ENCODE peak calls at places on chromosomes 5 and 9, in ten cellular contexts. Q is upper lobe of right lung, I is heart left ventricle, W is stomach, J is choroid plexus epithelial cell, L is cardiac muscle cell, X is brain microvascular endothelial cell, E is IMR-90, K is ovary, G is cardiac fibroblast. O is an unnamed sample.

GRCh38 chr5:171318026-171318425 is 9.0 kb downstream of the TLX3 start:
- DNase-seq in Q (peak), I (no peak), W (no peak), J (no peak), L (no peak), X (no peak), E (no peak), K (no peak), G (no peak), O (no peak)

GRCh38 chr5:126274819-126275218 is 148.4 kb upstream of the GRAMD2B start:
- DNase-seq in Q (no peak), I (no peak), W (no peak), J (no peak), L (no peak), X (no peak), E (no peak), K (no peak), G (no peak), O (no peak)

GRCh38 chr9:87387351-87388055 is 110.2 kb upstream of the DAPK1 start:
- DNase-seq in Q (no peak), I (no peak), W (no peak), J (peak), L (no peak), X (no peak), E (no peak), K (no peak), G (no peak), O (no peak)

GRCh38 chr9:136323420-136323819 is 3.9 kb upstream of the GPSM1 start:
- DNase-seq in Q (no peak), I (no peak), W (no peak), J (no peak), L (no peak), X (no peak), E (no peak), K (no peak), G (no peak), O (no peak)

GRCh38 chr9:70480405-70480980 is 66.0 kb upstream of the KLF9 start:
- DNase-seq in Q (peak), I (peak), W (peak), J (peak), L (peak), X (peak), E (peak), K (peak), G (peak), O (peak)

GRCh38 chr9:18587988-18588387 is 114.0 kb downstream of the ADAMTSL1 start:
- DNase-seq in Q (no peak), I (no peak), W (no peak), J (peak), L (no peak), X (peak), E (peak), K (no peak), G (no peak), O (no peak)

GRCh38 chr5:174945853-174946252 is 221.5 kb downstream of the MSX2 start:
- DNase-seq in Q (no peak), I (no peak), W (no peak), J (no peak), L (no peak), X (no peak), E (no peak), K (no peak), G (no peak), O (no peak)

GRCh38 chr9:126723807-126724172 is 81.0 kb upstream of the ZBTB43 start:
- DNase-seq in Q (no peak), I (no peak), W (no peak), J (peak), L (peak), X (peak), E (no peak), K (no peak), G (no peak), O (no peak)

GRCh38 chr5:126938461-126938860 is 91.9 kb downstream of the MARCHF3 start:
- DNase-seq in Q (no peak), I (no peak), W (no peak), J (peak), L (peak), X (peak), E (peak), K (no peak), G (peak), O (peak)

GRCh38 chr9:127451681-127452480 is 571 bp downstream of the LRSAM1 start:
- DNase-seq in Q (peak), I (peak), W (peak), J (peak), L (peak), X (peak), E (peak), K (peak), G (peak), O (no peak)

GRCh38 chr5:1962619-1963355 is 80.1 kb upstream of the IRX4 start:
- DNase-seq in Q (no peak), I (no peak), W (no peak), J (no peak), L (no peak), X (no peak), E (no peak), K (no peak), G (no peak), O (no peak)

GRCh38 chr5:8869932-8870331 is 675.9 kb downstream of the SEMA5A start:
- DNase-seq in Q (no peak), I (no peak), W (no peak), J (no peak), L (no peak), X (no peak), E (no peak), K (no peak), G (no peak), O (no peak)

GRCh38 chr9:88197016-88197415 is 58.7 kb upstream of the SPATA31C2 start:
- DNase-seq in Q (no peak), I (no peak), W (no peak), J (peak), L (peak), X (peak), E (peak), K (no peak), G (peak), O (peak)

GRCh38 chr5:73306741-73307275 is 133.8 kb downstream of the TMEM174 start:
- DNase-seq in Q (no peak), I (no peak), W (no peak), J (peak), L (peak), X (no peak), E (peak), K (no peak), G (no peak), O (no peak)

GRCh38 chr5:109905906-109906305 is 216.2 kb downstream of the MAN2A1 start:
- DNase-seq in Q (no peak), I (no peak), W (no peak), J (peak), L (no peak), X (no peak), E (no peak), K (no peak), G (no peak), O (no peak)

GRCh38 chr9:68500457-68501158 is 40.1 kb downstream of the TMEM252 start:
- DNase-seq in Q (no peak), I (no peak), W (no peak), J (no peak), L (peak), X (peak), E (peak), K (no peak), G (no peak), O (no peak)

GRCh38 chr9:109098221-109098959 is 21.4 kb downstream of the TMEM245 start:
- DNase-seq in Q (no peak), I (no peak), W (no peak), J (peak), L (peak), X (peak), E (peak), K (no peak), G (peak), O (peak)

GRCh38 chr5:66671305-66671704 is 75.1 kb downstream of the MAST4 start:
- DNase-seq in Q (no peak), I (no peak), W (no peak), J (no peak), L (peak), X (no peak), E (no peak), K (no peak), G (peak), O (peak)

GRCh38 chr9:137302176-137303030 is at the start of gene NRARP:
- DNase-seq in Q (peak), I (peak), W (peak), J (peak), L (peak), X (peak), E (peak), K (peak), G (peak), O (no peak)

GRCh38 chr5:31824886-31825774 is 186.2 kb downstream of the PDZD2 start:
- DNase-seq in Q (no peak), I (peak), W (peak), J (peak), L (peak), X (peak), E (peak), K (peak), G (peak), O (peak)

GRCh38 chr9:92668746-92669526 is 995 bp downstream of the IPPK start:
- DNase-seq in Q (peak), I (peak), W (no peak), J (peak), L (peak), X (peak), E (peak), K (no peak), G (peak), O (no peak)

GRCh38 chr9:78053627-78054026 is 22.0 kb upstream of the GNAQ start:
- DNase-seq in Q (no peak), I (no peak), W (no peak), J (no peak), L (no peak), X (no peak), E (no peak), K (no peak), G (no peak), O (no peak)

GRCh38 chr9:4904322-4905134 is 80.5 kb upstream of the JAK2 start:
- DNase-seq in Q (no peak), I (no peak), W (no peak), J (peak), L (peak), X (no peak), E (peak), K (no peak), G (peak), O (peak)

GRCh38 chr5:14250094-14250777 is 107.1 kb downstream of the TRIO start:
- DNase-seq in Q (no peak), I (peak), W (no peak), J (peak), L (peak), X (peak), E (peak), K (peak), G (peak), O (peak)

GRCh38 chr5:60856059-60856458 is 12.0 kb upstream of the ELOVL7 start:
- DNase-seq in Q (no peak), I (no peak), W (no peak), J (peak), L (peak), X (no peak), E (peak), K (no peak), G (peak), O (no peak)

GRCh38 chr5:176438959-176439757 is 9.0 kb upstream of the FAF2 start:
- DNase-seq in Q (no peak), I (no peak), W (no peak), J (peak), L (peak), X (peak), E (peak), K (no peak), G (peak), O (peak)

GRCh38 chr9:88786291-88787054 is 204.8 kb upstream of the S1PR3 start:
- DNase-seq in Q (no peak), I (no peak), W (no peak), J (peak), L (peak), X (no peak), E (peak), K (no peak), G (no peak), O (no peak)

GRCh38 chr9:88782931-88783451 is 208.3 kb upstream of the S1PR3 start:
- DNase-seq in Q (no peak), I (no peak), W (no peak), J (no peak), L (no peak), X (no peak), E (peak), K (no peak), G (no peak), O (no peak)

GRCh38 chr5:15286659-15287058 is 213.3 kb upstream of the FBXL7 start:
- DNase-seq in Q (no peak), I (no peak), W (no peak), J (peak), L (peak), X (no peak), E (no peak), K (no peak), G (no peak), O (no peak)

GRCh38 chr9:113772121-113772885 is 103.8 kb upstream of the ZNF618 start:
- DNase-seq in Q (no peak), I (no peak), W (no peak), J (peak), L (peak), X (peak), E (peak), K (no peak), G (peak), O (peak)

GRCh38 chr5:2087980-2088379 is 205.3 kb upstream of the IRX4 start:
- DNase-seq in Q (no peak), I (no peak), W (no peak), J (no peak), L (no peak), X (no peak), E (no peak), K (no peak), G (no peak), O (no peak)

GRCh38 chr5:61120534-61120933 is 41.7 kb downstream of the SMIM15 start:
- DNase-seq in Q (no peak), I (no peak), W (no peak), J (peak), L (no peak), X (no peak), E (peak), K (no peak), G (no peak), O (no peak)

GRCh38 chr9:2662496-2662895 is 40.9 kb downstream of the VLDLR start:
- DNase-seq in Q (no peak), I (no peak), W (peak), J (peak), L (no peak), X (no peak), E (no peak), K (no peak), G (no peak), O (no peak)

GRCh38 chr5:6837519-6838110 is 124.4 kb downstream of the TENT4A start:
- DNase-seq in Q (no peak), I (no peak), W (no peak), J (peak), L (no peak), X (no peak), E (no peak), K (peak), G (peak), O (no peak)

GRCh38 chr5:149379177-149379761 is at the start of gene IL17B:
- DNase-seq in Q (peak), I (no peak), W (no peak), J (no peak), L (no peak), X (no peak), E (no peak), K (no peak), G (no peak), O (no peak)

DNA sequence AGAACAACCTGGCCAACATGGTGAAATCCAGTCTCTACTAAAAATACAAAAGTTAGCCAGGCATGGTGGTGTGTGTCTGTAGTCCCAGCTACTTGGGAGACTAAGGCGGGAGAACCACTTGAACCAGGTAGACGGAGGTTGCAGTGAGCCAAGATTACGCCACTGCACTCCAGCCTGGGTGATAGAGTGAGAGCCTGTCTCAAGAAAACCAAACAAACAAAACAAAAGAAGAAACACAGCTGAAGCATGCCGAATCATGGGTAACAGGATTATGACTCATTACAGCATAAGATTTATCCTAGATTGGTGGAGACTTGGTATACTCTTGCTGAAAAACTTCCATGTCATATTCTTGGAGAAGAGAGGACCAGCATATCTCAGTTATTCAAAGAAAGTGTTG is 236.7 kb upstream of the CCNH start:
- DNase-seq in Q (no peak), I (no peak), W (no peak), J (no peak), L (no peak), X (no peak), E (no peak), K (no peak), G (no peak), O (peak)
- H3K4me3 ChIP-seq in Q (no peak), I (no peak), W (no peak), J (no peak), L (no peak), X (no peak), E (no peak), K (no peak), G (no peak), O (no peak)

GRCh38 chr9:36207016-36207415 is 16.3 kb downstream of the CLTA start:
- DNase-seq in Q (no peak), I (no peak), W (no peak), J (peak), L (peak), X (peak), E (peak), K (no peak), G (no peak), O (no peak)

GRCh38 chr9:36208521-36209253 is 18.0 kb downstream of the CLTA start:
- DNase-seq in Q (no peak), I (no peak), W (no peak), J (no peak), L (peak), X (no peak), E (no peak), K (no peak), G (peak), O (no peak)

GRCh38 chr9:36210722-36211121 is 20.0 kb downstream of the CLTA start:
- DNase-seq in Q (no peak), I (no peak), W (no peak), J (no peak), L (no peak), X (no peak), E (no peak), K (no peak), G (no peak), O (no peak)

GRCh38 chr9:36207546-36208012 is 16.9 kb downstream of the CLTA start:
- DNase-seq in Q (no peak), I (no peak), W (no peak), J (peak), L (peak), X (no peak), E (peak), K (no peak), G (peak), O (no peak)

DNA sequence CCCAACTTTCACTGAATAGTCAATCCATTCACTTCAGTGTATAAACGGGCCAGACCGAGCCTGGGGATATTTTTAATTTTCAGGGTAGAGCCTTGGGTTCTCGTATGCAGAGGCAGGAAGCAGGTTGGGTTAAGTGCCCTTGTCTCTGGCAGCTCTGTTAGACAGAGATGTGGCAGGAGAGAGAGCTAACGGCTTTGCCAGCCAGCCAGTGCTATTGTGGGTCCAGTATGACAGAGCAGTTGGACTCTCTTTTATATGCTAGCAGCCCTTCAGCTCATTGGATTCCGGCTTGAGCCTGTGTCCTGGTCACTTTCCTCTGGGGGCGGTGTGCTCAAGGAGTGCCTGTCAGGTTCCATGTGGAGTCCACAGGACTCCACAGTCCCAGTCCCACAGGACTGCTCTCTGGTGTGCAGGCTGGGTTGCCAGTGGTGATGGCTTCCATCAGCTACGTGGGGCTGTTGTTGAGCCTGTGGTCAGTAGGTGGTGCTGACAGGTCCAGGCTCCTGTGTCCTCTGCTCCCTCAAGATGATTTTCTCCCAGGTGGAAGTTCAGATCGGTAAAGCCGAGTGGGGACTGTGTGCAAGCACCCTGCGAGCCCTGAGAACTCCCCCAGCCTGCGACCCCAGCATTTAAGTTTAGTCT is 14.3 kb downstream of the CLTA start:
- DNase-seq in Q (no peak), I (no peak), W (no peak), J (peak), L (peak), X (peak), E (no peak), K (no peak), G (no peak), O (no peak)
- TF ChIP-seq CTCF in Q (no peak), I (peak), W (no peak), J (peak), L (peak), X (peak), E (peak), K (no peak), G (peak), O (peak)

GRCh38 chr5:91119941-91120850 is 262.9 kb downstream of the ARRDC3 start:
- DNase-seq in Q (no peak), I (no peak), W (no peak), J (no peak), L (peak), X (no peak), E (no peak), K (peak), G (no peak), O (no peak)
- H3K4me3 ChIP-seq in Q (no peak), I (no peak), W (no peak), J (no peak), L (no peak), X (no peak), E (no peak), K (no peak), G (no peak), O (no peak)

DNA sequence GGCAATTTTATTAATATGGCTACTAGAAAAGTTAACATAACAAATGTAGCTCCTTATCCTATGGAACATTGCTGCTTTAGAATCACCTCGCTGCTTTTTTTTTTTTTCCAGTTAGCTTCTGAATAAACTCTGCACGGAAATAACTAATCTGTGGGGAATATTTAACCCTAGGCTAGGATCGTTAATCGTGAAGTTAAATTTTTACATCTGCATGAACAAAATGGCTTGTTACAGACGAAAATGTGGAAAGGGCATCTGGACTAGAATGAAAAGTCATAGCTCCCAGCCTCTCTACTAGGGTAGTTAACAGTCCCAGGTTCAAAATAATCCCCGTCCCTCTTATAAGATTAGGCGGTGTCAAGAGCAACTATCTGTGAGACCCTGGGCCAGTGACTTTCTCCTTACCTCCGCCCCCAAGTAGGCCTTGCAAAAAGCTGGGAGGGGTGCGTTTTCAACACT is 469 bp upstream of the SLC22A5 start:
- DNase-seq in Q (no peak), I (no peak), W (no peak), J (peak), L (no peak), X (no peak), E (no peak), K (no peak), G (no peak), O (no peak)
- TF ChIP-seq CTCF in Q (no peak), I (no peak), W (no peak), J (no peak), L (no peak), X (no peak), E (no peak), K (no peak), G (no peak), O (no peak)

DNA sequence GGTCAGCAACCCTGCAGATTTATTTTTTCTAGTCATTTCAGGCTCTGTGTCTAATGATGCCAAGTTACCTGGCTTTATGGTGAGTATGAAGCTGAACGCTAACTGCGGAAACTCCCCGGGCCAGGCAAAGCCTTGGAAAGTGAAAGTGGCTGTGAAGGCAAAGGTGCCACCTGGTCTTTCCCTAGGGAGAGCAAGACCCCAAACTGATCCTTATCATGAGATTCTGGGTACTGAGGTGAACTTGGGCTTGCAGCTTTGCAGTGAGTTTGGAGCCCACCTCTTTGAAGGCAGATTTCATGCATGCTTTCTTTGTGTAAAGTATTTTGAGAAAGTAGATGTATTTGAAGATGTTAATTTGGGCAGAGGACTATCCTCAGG is 63.3 kb downstream of the CARTPT start:
- DNase-seq in Q (no peak), I (no peak), W (no peak), J (no peak), L (no peak), X (no peak), E (no peak), K (no peak), G (no peak), O (no peak)
- H3K4me3 ChIP-seq in Q (no peak), I (no peak), W (peak), J (no peak), L (no peak), X (no peak), E (no peak), K (no peak), G (no peak), O (no peak)